ENCODE peak calls at places on chromosomes 3 and 15, in six cellular contexts. K, J, G, E, S and R are unnamed samples.

GRCh38 chr15:89419370-89419984 is 76.9 kb downstream of the RHCG start:
- DNase-seq in J (peak), S (no peak), E (peak), G (no peak), K (peak), R (no peak)

GRCh38 chr3:149055575-149055974 is 30.8 kb downstream of the HLTF start:
- DNase-seq in S (no peak), G (no peak), K (no peak), J (no peak), E (no peak), R (no peak)

GRCh38 chr3:195438371-195438770 is 4.4 kb downstream of the ACAP2 start:
- DNase-seq in G (no peak), E (no peak), K (no peak), S (no peak), J (no peak), R (no peak)

GRCh38 chr3:23002846-23003800 is 200.0 kb upstream of the UBE2E2 start:
- DNase-seq in S (peak), G (no peak), J (peak), K (peak), E (peak), R (no peak)

GRCh38 chr3:107217161-107217560 is 160.1 kb upstream of the CCDC54 start:
- DNase-seq in S (no peak), G (no peak), E (peak), K (peak), J (peak), R (no peak)

GRCh38 chr15:58568157-58568571 is 136.4 kb downstream of the LIPC start:
- DNase-seq in S (no peak), E (no peak), K (no peak), G (peak), J (peak), R (no peak)

GRCh38 chr15:39997031-39997430 is 42.0 kb downstream of the SRP14 start:
- DNase-seq in J (no peak), G (no peak), K (no peak), S (no peak), E (peak), R (no peak)

GRCh38 chr3:107604057-107604802 is 81.5 kb downstream of the BBX start:
- DNase-seq in J (peak), S (no peak), E (peak), G (no peak), K (peak), R (no peak)

GRCh38 chr3:123246846-123247245 is 45.1 kb downstream of the SEC22A start:
- DNase-seq in G (no peak), S (no peak), E (no peak), K (no peak), J (no peak), R (no peak)

GRCh38 chr3:105195260-105195659 is 171.4 kb upstream of the ALCAM start:
- DNase-seq in E (peak), J (peak), S (no peak), K (peak), G (no peak), R (no peak)

GRCh38 chr15:78977591-78978347 is 32.9 kb upstream of the CTSH start:
- DNase-seq in G (no peak), J (no peak), S (no peak), K (no peak), E (no peak), R (no peak)

GRCh38 chr3:12796171-12797123 is at the start of gene CAND2:
- DNase-seq in K (peak), G (no peak), E (peak), J (peak), S (peak), R (peak)

GRCh38 chr15:47443839-47444238 is 273.5 kb upstream of the SEMA6D start:
- DNase-seq in K (no peak), S (no peak), J (no peak), E (no peak), G (no peak), R (no peak)

GRCh38 chr3:170528731-170529130 is 57.1 kb downstream of the SLC7A14 start:
- DNase-seq in J (no peak), G (no peak), E (no peak), K (no peak), S (no peak), R (no peak)

GRCh38 chr15:55186331-55186730 is 10.4 kb downstream of the RSL24D1 start:
- DNase-seq in G (no peak), K (no peak), J (no peak), E (no peak), S (no peak), R (no peak)

GRCh38 chr15:98433856-98434255 is 214.5 kb upstream of the IGF1R start:
- DNase-seq in G (no peak), J (no peak), E (no peak), K (no peak), S (no peak), R (no peak)

GRCh38 chr3:105834768-105835167 is 34.0 kb downstream of the CBLB start:
- DNase-seq in J (no peak), K (no peak), S (no peak), G (no peak), E (no peak), R (no peak)

GRCh38 chr3:133461291-133461690 is 61.4 kb downstream of the BFSP2 start:
- DNase-seq in J (no peak), E (no peak), K (no peak), G (no peak), S (no peak), R (no peak)

GRCh38 chr15:25543156-25543555 is 104.3 kb upstream of the UBE3A start:
- DNase-seq in G (no peak), K (no peak), S (peak), E (peak), J (peak), R (no peak)

GRCh38 chr15:78157203-78157602 is 8.0 kb downstream of the IDH3A start:
- DNase-seq in E (no peak), K (no peak), J (no peak), S (no peak), G (no peak), R (no peak)

GRCh38 chr3:116579843-116580242 is 129.7 kb upstream of the TUSC7 start:
- DNase-seq in E (no peak), G (no peak), S (no peak), J (peak), K (peak), R (no peak)

GRCh38 chr15:78838480-78838879 is 27.2 kb upstream of the ADAMTS7 start:
- DNase-seq in K (no peak), G (no peak), E (peak), J (peak), S (peak), R (no peak)

GRCh38 chr15:99955181-99955525 is 221.9 kb upstream of the LYSMD4 start:
- DNase-seq in K (no peak), G (no peak), S (no peak), E (no peak), J (no peak), R (no peak)

GRCh38 chr3:4680881-4681300 is 187.7 kb downstream of the ITPR1 start:
- DNase-seq in K (peak), S (no peak), E (no peak), J (peak), G (no peak), R (no peak)

GRCh38 chr3:64995857-64996564 is 308.2 kb upstream of the ADAMTS9 start:
- DNase-seq in S (no peak), J (peak), G (no peak), E (peak), K (peak), R (peak)

GRCh38 chr15:49737138-49737537 is 116.3 kb downstream of the DTWD1 start:
- DNase-seq in E (no peak), J (no peak), G (no peak), S (no peak), K (no peak), R (no peak)

GRCh38 chr15:80925597-80926059 is 64.0 kb downstream of the MESD start:
- DNase-seq in S (no peak), E (no peak), J (no peak), G (no peak), K (no peak), R (no peak)

GRCh38 chr15:73727330-73728018 is 25.7 kb downstream of the INSYN1 start:
- DNase-seq in S (no peak), J (peak), E (peak), G (no peak), K (peak), R (no peak)

GRCh38 chr3:43894176-43895049 is 203.7 kb downstream of the ABHD5 start:
- DNase-seq in J (peak), G (peak), S (peak), E (peak), K (peak), R (peak)

GRCh38 chr3:73573204-73573603 is 51.5 kb downstream of the PDZRN3 start:
- DNase-seq in G (no peak), J (no peak), K (no peak), S (no peak), E (no peak), R (no peak)

GRCh38 chr3:5239602-5240001 is 52.1 kb downstream of the EDEM1 start:
- DNase-seq in E (peak), G (no peak), K (peak), S (no peak), J (peak), R (no peak)

GRCh38 chr3:6671363-6671762 is 189.6 kb upstream of the GRM7 start:
- DNase-seq in G (no peak), J (no peak), E (no peak), K (no peak), S (no peak), R (no peak)

GRCh38 chr3:14451844-14452533 is 49.6 kb downstream of the SLC6A6 start:
- DNase-seq in E (peak), S (peak), J (peak), G (no peak), K (peak), R (no peak)

GRCh38 chr15:35014265-35014664 is 26.2 kb upstream of the ZNF770 start:
- DNase-seq in J (peak), E (no peak), K (no peak), G (no peak), S (no peak), R (no peak)

GRCh38 chr15:101474233-101474632 is 15.3 kb downstream of the PCSK6 start:
- DNase-seq in S (no peak), K (no peak), E (no peak), J (no peak), G (no peak), R (no peak)

GRCh38 chr3:27985369-27986035 is 255.9 kb upstream of the CMC1 start:
- DNase-seq in J (no peak), G (no peak), S (no peak), E (peak), K (no peak), R (no peak)

DNA sequence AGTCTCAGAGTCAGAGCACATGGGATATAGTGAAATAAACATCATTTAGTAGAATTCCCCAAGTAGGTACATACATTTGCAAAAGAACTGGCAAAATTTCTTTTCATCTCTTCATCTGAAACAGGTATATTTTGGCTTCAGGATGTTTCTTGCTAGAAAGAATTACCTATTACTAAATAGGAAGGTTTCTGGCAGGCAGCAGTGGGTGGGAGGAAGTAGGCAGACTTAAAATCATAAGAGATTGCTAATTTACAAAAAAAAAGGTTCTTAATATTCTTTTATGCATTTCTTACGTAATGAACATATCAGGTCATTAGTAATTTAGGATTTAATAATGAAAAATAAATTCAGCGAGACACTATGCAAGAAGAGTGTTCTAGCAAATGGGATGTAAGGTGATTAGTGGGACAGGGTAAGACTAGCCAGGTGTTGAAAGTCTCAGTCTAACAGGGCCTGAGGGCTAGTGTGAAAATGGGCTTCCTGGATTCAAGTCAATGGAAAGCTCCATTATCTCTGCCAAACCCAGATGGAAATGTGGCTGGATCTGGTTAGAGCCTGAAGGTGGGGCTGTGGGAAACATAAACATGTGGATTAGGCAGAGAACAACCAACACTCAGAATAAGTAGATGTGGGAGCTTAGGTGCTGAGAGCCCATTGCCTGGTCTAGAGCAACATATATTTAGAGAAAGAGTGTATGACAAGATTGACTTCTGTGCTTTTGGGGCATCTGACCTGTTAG is 127.4 kb upstream of the FEZF2 start:
- DNase-seq in S (no peak), E (no peak), K (no peak), G (no peak), J (no peak), R (no peak)
- TF ChIP-seq CTCF in S (no peak), E (no peak), K (no peak), G (no peak), J (no peak), R (no peak)

GRCh38 chr3:90052425-90052950 is 945.1 kb downstream of the EPHA3 start:
- DNase-seq in S (no peak), G (no peak), K (peak), E (no peak), J (no peak), R (no peak)
- H3K4me3 ChIP-seq in S (no peak), G (no peak), K (no peak), E (no peak), J (no peak), R (no peak)

DNA sequence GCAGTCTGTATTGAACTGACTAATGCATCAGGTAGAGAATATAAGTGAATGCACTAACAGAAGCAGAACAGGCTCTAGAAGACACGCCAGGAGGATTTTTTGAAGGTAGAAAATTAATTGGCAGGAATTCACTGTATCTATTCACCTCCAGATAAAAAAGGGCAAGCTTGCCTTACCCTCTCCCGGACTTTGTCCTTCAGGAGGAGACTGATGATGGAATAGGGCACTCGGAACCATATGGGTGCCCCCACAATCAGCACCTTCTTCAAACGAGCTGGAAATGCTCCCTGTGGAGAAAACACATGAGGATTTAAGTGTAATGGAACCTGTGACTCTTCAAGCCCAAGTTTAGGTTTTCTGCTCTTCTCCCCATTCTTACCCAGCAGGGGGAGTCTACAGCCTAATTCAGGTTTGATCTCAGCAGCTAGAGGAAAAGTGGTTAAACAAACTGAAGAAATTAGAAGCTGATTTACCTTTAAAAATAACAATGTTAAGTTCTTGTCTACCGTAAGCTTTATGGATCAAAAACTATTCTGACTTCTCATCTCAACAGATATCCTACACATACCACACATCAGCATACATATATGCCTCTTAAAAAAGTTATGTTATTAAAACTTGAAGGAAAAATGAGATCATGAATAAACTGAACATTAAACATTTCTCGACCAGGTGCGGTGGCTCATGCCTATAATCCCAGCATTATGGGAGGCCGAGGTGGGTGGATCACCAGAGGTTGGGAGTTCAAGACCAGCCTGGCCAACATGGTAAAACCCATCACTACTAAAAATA is 57.4 kb upstream of the SIN3A start:
- DNase-seq in J (peak), G (peak), K (peak), S (no peak), E (peak), R (peak)
- TF ChIP-seq CTCF in J (peak), G (peak), K (peak), S (peak), E (peak), R (peak)

DNA sequence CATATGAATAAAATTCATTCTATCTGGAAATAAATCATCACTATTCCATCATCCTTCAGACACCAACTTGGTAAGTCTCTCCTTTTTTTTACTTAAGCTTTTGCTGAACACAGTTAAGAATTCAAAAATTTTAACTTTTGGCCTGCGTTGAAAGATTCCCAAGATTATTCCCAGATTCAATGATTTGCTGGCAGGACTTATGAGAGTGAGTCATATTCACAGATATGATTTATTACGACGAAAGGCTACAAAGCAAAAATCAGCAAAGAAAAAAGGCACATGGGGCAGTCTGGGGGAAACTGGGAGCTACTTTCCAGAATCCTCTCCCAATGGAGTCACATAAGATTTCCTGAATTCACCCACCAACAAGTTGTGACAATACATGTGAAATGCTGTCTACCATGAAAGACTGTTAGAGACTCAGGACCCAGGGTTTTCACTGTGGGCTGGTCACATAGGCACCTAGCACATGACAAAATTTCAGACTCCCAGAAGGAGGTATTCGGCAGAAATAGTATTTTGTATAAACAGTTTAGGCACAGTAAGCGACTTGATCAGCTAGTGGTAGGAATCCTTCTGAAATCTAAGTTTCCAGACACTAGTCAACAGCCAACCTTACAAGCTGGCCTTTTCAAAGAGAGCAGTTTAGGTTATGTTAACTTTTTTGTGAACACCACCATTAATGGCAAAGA is 82.1 kb downstream of the DLG1 start:
- DNase-seq in G (no peak), E (peak), K (peak), J (peak), S (no peak), R (no peak)
- H3K4me3 ChIP-seq in G (no peak), E (peak), K (no peak), J (no peak), S (no peak), R (no peak)

DNA sequence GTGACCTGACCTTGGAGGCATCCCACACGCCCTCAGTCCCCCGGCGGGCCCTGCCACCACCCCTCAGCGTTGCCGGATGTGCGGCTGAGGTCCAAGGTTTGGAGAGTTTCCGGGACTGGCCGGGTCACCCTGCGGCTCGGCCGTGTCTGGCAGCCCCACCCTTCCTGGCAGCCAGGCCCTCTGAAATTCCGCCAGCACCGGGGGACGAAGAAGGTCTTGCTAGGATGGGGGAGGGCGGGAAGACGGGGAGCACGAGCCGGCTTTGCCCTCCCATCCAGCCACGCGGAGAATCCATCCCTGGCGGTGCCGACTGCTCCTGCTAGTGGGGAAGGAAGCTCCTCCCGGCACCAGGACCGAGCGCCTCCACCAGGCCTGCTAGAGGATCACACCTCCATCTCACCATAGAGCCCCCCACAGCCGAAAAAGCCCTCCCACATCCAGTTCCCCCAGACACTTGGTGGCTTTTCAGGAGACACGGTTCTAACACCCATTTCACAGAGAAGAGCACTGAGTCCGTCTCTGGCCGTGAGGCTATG is 81.5 kb downstream of the CPN2 start:
- DNase-seq in S (peak), G (no peak), K (peak), J (peak), E (peak), R (peak)
- TF ChIP-seq CTCF in S (peak), G (no peak), K (peak), J (peak), E (peak), R (peak)

DNA sequence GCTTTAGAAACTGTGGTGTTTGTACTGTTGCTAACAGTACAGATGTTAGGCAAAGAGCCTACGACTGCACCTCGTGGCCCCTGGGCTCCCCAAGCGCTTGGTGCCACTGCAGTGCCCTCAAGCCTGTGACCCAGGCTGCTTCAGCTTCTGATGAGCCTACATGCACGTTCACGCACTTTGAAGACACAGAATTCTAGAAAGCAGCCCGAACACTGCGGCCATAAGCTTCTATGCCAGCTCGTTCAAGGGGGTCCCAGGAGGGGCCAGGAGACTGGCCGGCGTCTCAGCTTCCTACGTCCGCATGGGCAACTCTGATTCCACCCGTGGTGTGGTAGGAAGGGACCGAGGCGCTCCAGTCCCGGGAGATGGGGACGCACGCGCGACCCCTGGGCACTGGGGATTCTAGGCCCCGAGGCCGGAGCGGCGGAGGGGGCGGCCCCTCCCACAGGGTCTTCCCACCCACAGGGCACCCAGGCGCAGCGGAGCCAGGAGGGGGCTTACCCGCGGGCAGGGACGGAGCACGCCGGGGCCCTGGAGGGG is 653 bp downstream of the MYO5C start:
- DNase-seq in E (no peak), S (no peak), J (no peak), K (no peak), G (peak), R (no peak)
- H3K4me3 ChIP-seq in E (no peak), S (peak), J (no peak), K (peak), G (peak), R (peak)